ENCODE peak calls at places on chromosomes 4 and X, in nine cellular contexts. Y is activated gamma-delta T cell; G is stimulated activated CD4-positive, alpha-beta T cell treated with anti-CD3 and anti-CD28 coated beads, TNF-alpha, amount 100 ng/mL, for 48 hours; U is activated CD8-positive, alpha-beta memory T cell treated with anti-CD3 and anti-CD28 coated beads, Interleukin-2, amount 50 U/mL, for 4 hours; W is CD4-positive, CD25-positive, alpha-beta regulatory T cell; J is heart right ventricle; H is GM12878; V is caudate nucleus; S is NCI-H1436. B is an unnamed sample.

GRCh38 chrX:1400049-1400448 is 8.1 kb upstream of the SLC25A6 start:
- DNase-seq in Y (no peak), G (no peak), U (peak; percentile 4), W (no peak), J (no peak), H (no peak), V (no peak), S (no peak), B (no peak)

GRCh38 chr4:101328063-101328602 is 19.2 kb downstream of the PPP3CA start:
- DNase-seq in Y (no peak), G (no peak), U (no peak), W (peak; percentile 67), J (no peak), H (peak; percentile 64), V (no peak), S (no peak), B (no peak)

GRCh38 chr4:133498149-133498548 is 349.1 kb downstream of the PCDH10 start:
- DNase-seq in Y (no peak), G (no peak), U (no peak), W (no peak), J (no peak), H (no peak), V (no peak), S (no peak), B (no peak)

GRCh38 chr4:152573861-152574260 is 38.0 kb upstream of the FBXW7 start:
- DNase-seq in Y (no peak), G (no peak), U (no peak), W (no peak), J (no peak), H (no peak), V (no peak), S (no peak), B (no peak)

GRCh38 chrX:1599791-1600405 is 8.5 kb downstream of the AKAP17A start:
- DNase-seq in Y (no peak), G (no peak), U (peak; percentile 11), W (no peak), J (no peak), H (no peak), V (no peak), S (no peak), B (no peak)

GRCh38 chr4:111883557-111883999 is 261.7 kb upstream of the FAM241A start:
- DNase-seq in Y (no peak), G (no peak), U (no peak), W (no peak), J (no peak), H (no peak), V (no peak), S (no peak), B (no peak)

GRCh38 chrX:147405764-147406163 is 506.0 kb upstream of the FMR1 start:
- DNase-seq in Y (no peak), G (no peak), U (no peak), W (no peak), J (no peak), H (no peak), V (no peak), S (no peak), B (no peak)

GRCh38 chr4:105520819-105521790 is 31.3 kb upstream of the ARHGEF38 start:
- DNase-seq in Y (no peak), G (no peak), U (no peak), W (peak; percentile 25), J (peak; percentile 27), H (peak; percentile 15), V (no peak), S (peak; percentile 62), B (no peak)